ENCODE peak calls at places on chromosomes 12 and 14, in eight cellular contexts. Z is NCI-H1105 treated with DMSO at 0.1 percent for 48 hours; T is activated CD4-positive, alpha-beta T cell treated with anti-CD3 and anti-CD28 coated beads, Interleukin-2, amount 10 ng/mL, durations not matched to agents 7 days and 5 days; B is CD8-positive, alpha-beta T cell; L is activated CD8-positive, alpha-beta memory T cell treated with anti-CD3 and anti-CD28 coated beads for 4 hours; M is lower lobe of right lung; D is right cardiac atrium; P is nephron progenitor cell. F is an unnamed sample.

GRCh38 chr14:22268875-22269274 is 320.1 kb downstream of the DAD1 start:
- DNase-seq in P (no peak), B (no peak), D (no peak), M (no peak), T (no peak), L (no peak), Z (no peak), F (no peak)

GRCh38 chr12:67452119-67452805 is 183.1 kb downstream of the CAND1 start:
- DNase-seq in Z (no peak), T (no peak), D (no peak), M (no peak), B (no peak), P (no peak), L (no peak), F (no peak)

GRCh38 chr14:65927871-65928270 is 515.3 kb downstream of the FUT8 start:
- DNase-seq in M (no peak), T (peak; percentile 89), P (no peak), B (peak; percentile 55), D (no peak), Z (peak; percentile 86), L (peak; percentile 59), F (no peak)

GRCh38 chr12:2387051-2387834 is 334.5 kb downstream of the CACNA1C start:
- DNase-seq in M (no peak), P (no peak), D (no peak), B (no peak), Z (no peak), T (no peak), L (no peak), F (no peak)

GRCh38 chr14:35557221-35557747 is 23.3 kb downstream of the INSM2 start:
- DNase-seq in M (no peak), P (no peak), T (no peak), Z (no peak), D (no peak), L (no peak), B (no peak), F (no peak)

GRCh38 chr12:68932701-68933563 is at the start of gene CPM:
- DNase-seq in B (peak; percentile 61), M (peak; percentile 91), Z (no peak), L (peak; percentile 32), D (peak; percentile 85), T (peak; percentile 69), P (peak; percentile 84), F (peak; percentile 87)

GRCh38 chr12:77060136-77060882 is 5.1 kb downstream of the E2F7 start:
- DNase-seq in L (no peak), B (no peak), P (no peak), T (no peak), D (no peak), Z (no peak), M (no peak), F (no peak)

GRCh38 chr14:77102154-77102553 is 4.1 kb downstream of the CIPC start:
- DNase-seq in B (no peak), T (no peak), L (no peak), P (no peak), Z (no peak), M (no peak), D (no peak), F (no peak)

GRCh38 chr12:19014243-19014642 is 115.3 kb upstream of the PLEKHA5 start:
- DNase-seq in T (no peak), Z (no peak), L (no peak), D (no peak), M (no peak), P (no peak), B (no peak), F (no peak)

GRCh38 chr12:53989227-53990113 is 4.5 kb downstream of the HOXC10 start:
- DNase-seq in M (no peak), D (no peak), L (no peak), T (peak; percentile 54), Z (no peak), P (no peak), B (no peak), F (no peak)

GRCh38 chr14:35046048-35046750 is at the start of gene FAM177A1:
- DNase-seq in P (peak; percentile 97), M (peak; percentile 100), B (peak; percentile 99), D (peak; percentile 99), L (peak; percentile 98), Z (peak; percentile 98), T (peak; percentile 99), F (peak; percentile 99)

GRCh38 chr14:32078794-32079663 is 1.9 kb downstream of the ARHGAP5 start:
- DNase-seq in M (no peak), T (no peak), L (no peak), P (no peak), B (no peak), Z (no peak), D (no peak), F (no peak)

GRCh38 chr14:54048311-54048710 is 91.7 kb upstream of the BMP4 start:
- DNase-seq in P (no peak), T (no peak), B (no peak), L (no peak), Z (no peak), D (no peak), M (peak; percentile 43), F (no peak)

GRCh38 chr12:91037301-91037700 is 20.5 kb downstream of the KERA start:
- DNase-seq in T (no peak), L (no peak), Z (no peak), D (no peak), M (no peak), B (no peak), P (no peak), F (no peak)

GRCh38 chr12:124481257-124481750 is 86.1 kb downstream of the NCOR2 start:
- DNase-seq in L (no peak), P (no peak), T (no peak), B (no peak), Z (no peak), D (peak; percentile 54), M (no peak), F (no peak)

GRCh38 chr12:28622416-28622815 is 432.2 kb downstream of the CCDC91 start:
- DNase-seq in L (no peak), P (no peak), M (no peak), T (no peak), B (no peak), D (no peak), Z (no peak), F (no peak)

GRCh38 chr14:104872469-104873341 is 7.6 kb downstream of the CEP170B start:
- DNase-seq in P (peak; percentile 64), T (no peak), D (peak; percentile 71), M (peak; percentile 63), L (no peak), B (no peak), Z (no peak), F (peak; percentile 63)

GRCh38 chr14:103157969-103158368 is 34.7 kb downstream of the TNFAIP2 start:
- DNase-seq in B (no peak), P (no peak), L (no peak), M (no peak), Z (no peak), D (no peak), T (no peak), F (no peak)

F was measured in iPS-NIHi11.